ENCODE peak calls at places on chromosomes 5 and 9, in six cellular contexts. B is H9, E is H1, R is IMR-90, J is mesendoderm, W is mesenchymal stem cell. Q is an unnamed sample.

GRCh38 chr9:27437652-27438373 is 86.3 kb upstream of the IFNK start:
- DNase-seq in R (no peak), B (no peak), E (no peak), J (no peak), W (no peak), Q (no peak)

GRCh38 chr9:124349675-124350484 is 65.4 kb downstream of the PSMB7 start:
- DNase-seq in B (no peak), R (no peak), E (no peak), J (no peak), W (no peak), Q (no peak)

GRCh38 chr9:2727966-2728613 is 10.8 kb downstream of the KCNV2 start:
- DNase-seq in W (peak; percentile 80), R (peak; percentile 71), E (no peak), J (peak; percentile 81), B (no peak), Q (no peak)

GRCh38 chr5:55633574-55634203 is 78.4 kb downstream of the SLC38A9 start:
- DNase-seq in E (no peak), W (peak; percentile 36), B (no peak), R (peak; percentile 55), J (no peak), Q (no peak)

GRCh38 chr9:114387678-114388431 is at the start of gene AKNA:
- DNase-seq in W (peak; percentile 93), E (peak; percentile 71), B (peak; percentile 85), R (peak; percentile 79), J (peak; percentile 90), Q (peak; percentile 51)

GRCh38 chr5:173496129-173496882 is 120.1 kb downstream of the BOD1 start:
- DNase-seq in W (peak; percentile 59), J (no peak), R (peak; percentile 63), B (peak; percentile 8), E (peak; percentile 24), Q (no peak)

GRCh38 chr9:129111762-129112151 is 542 bp downstream of the PTPA start:
- DNase-seq in J (peak; percentile 45), W (peak; percentile 62), E (no peak), B (peak; percentile 51), R (peak; percentile 45), Q (no peak)

GRCh38 chr5:132498152-132498551 is 7.6 kb upstream of the IRF1 start:
- DNase-seq in W (peak; percentile 93), B (no peak), J (peak; percentile 5), R (peak; percentile 75), E (peak; percentile 38), Q (no peak)

GRCh38 chr5:132274050-132274869 is 16.8 kb downstream of the PDLIM4 start:
- DNase-seq in E (no peak), W (no peak), J (no peak), B (peak; percentile 41), R (no peak), Q (no peak)

GRCh38 chr5:82793808-82794419 is 283.3 kb downstream of the TMEM167A start:
- DNase-seq in W (peak; percentile 25), J (peak; percentile 76), R (peak; percentile 20), B (peak; percentile 44), E (peak; percentile 84), Q (peak; percentile 21)

GRCh38 chr5:178642351-178642909 is 15.6 kb upstream of the CLK4 start:
- DNase-seq in W (peak; percentile 90), B (no peak), R (peak; percentile 79), J (no peak), E (no peak), Q (no peak)

GRCh38 chr9:94889627-94890026 is 163.1 kb downstream of the AOPEP start:
- DNase-seq in J (no peak), B (no peak), E (no peak), R (no peak), W (no peak), Q (no peak)

GRCh38 chr9:130660683-130661460 is 3.5 kb upstream of the PRDM12 start:
- DNase-seq in J (peak; percentile 32), R (no peak), B (peak; percentile 65), E (peak; percentile 75), W (peak; percentile 22), Q (no peak)

GRCh38 chr5:86329318-86329717 is 288.4 kb upstream of the COX7C start:
- DNase-seq in W (no peak), B (no peak), E (no peak), R (no peak), J (no peak), Q (no peak)

GRCh38 chr5:2522372-2522771 is 229.1 kb downstream of the IRX2 start:
- DNase-seq in J (no peak), W (no peak), E (no peak), R (no peak), B (no peak), Q (no peak)

GRCh38 chr5:111968459-111968858 is 211.5 kb upstream of the NREP start:
- DNase-seq in W (peak; percentile 18), B (no peak), J (no peak), E (no peak), R (peak; percentile 36), Q (no peak)

GRCh38 chr9:127979333-127980055 is 1.3 kb downstream of the EEIG1 start:
- DNase-seq in B (peak; percentile 77), J (peak; percentile 83), W (peak; percentile 68), E (peak; percentile 77), R (peak; percentile 29), Q (no peak)

GRCh38 chr5:171149333-171149732 is 159.7 kb upstream of the TLX3 start:
- DNase-seq in R (no peak), W (peak; percentile 27), B (no peak), E (no peak), J (no peak), Q (no peak)

GRCh38 chr9:22244141-22245011 is 202.2 kb upstream of the DMRTA1 start:
- DNase-seq in R (peak; percentile 63), B (peak; percentile 55), E (no peak), W (peak; percentile 80), J (peak; percentile 69), Q (no peak)

GRCh38 chr9:91197232-91198181 is 164.2 kb downstream of the AUH start:
- DNase-seq in R (peak; percentile 98), W (peak; percentile 96), J (peak; percentile 37), E (no peak), B (no peak), Q (no peak)

GRCh38 chr5:163916376-163916775 is 411.0 kb downstream of the MAT2B start:
- DNase-seq in B (no peak), E (no peak), J (no peak), R (peak; percentile 8), W (peak; percentile 62), Q (no peak)

GRCh38 chr9:34563262-34563661 is 26.3 kb downstream of the CNTFR start:
- DNase-seq in E (no peak), R (no peak), B (no peak), W (no peak), J (no peak), Q (no peak)
- H2BK15ac ChIP-seq in E (no peak overlapping the region), R (no peak overlapping the region), B (no peak overlapping the region), W (peak overlapping the region; percentile 32), J (no peak overlapping the region), Q (no peak overlapping the region)

GRCh38 chr5:63400079-63400478 is 562.2 kb downstream of the HTR1A start:
- DNase-seq in E (no peak), R (no peak), B (no peak), J (no peak), W (no peak), Q (no peak)
- H2BK15ac ChIP-seq in E (no peak overlapping the region), R (no peak overlapping the region), B (no peak overlapping the region), J (no peak overlapping the region), W (no peak overlapping the region), Q (no peak overlapping the region)

GRCh38 chr5:19240150-19240549 is 747.9 kb downstream of the CDH18 start:
- DNase-seq in B (no peak), R (no peak), J (peak; percentile 51), W (peak; percentile 63), E (no peak), Q (no peak)
- H2BK15ac ChIP-seq in B (no peak overlapping the region), R (no peak overlapping the region), J (no peak overlapping the region), W (no peak overlapping the region), E (no peak overlapping the region), Q (no peak overlapping the region)

GRCh38 chr5:68139601-68140441 is 75.7 kb upstream of the PIK3R1 start:
- DNase-seq in J (peak; percentile 60), R (peak; percentile 17), E (no peak), B (no peak), W (peak; percentile 18), Q (no peak)
- H2BK15ac ChIP-seq in J (no peak overlapping the region), R (no peak overlapping the region), E (no peak overlapping the region), B (no peak overlapping the region), W (no peak overlapping the region), Q (no peak overlapping the region)

DNA sequence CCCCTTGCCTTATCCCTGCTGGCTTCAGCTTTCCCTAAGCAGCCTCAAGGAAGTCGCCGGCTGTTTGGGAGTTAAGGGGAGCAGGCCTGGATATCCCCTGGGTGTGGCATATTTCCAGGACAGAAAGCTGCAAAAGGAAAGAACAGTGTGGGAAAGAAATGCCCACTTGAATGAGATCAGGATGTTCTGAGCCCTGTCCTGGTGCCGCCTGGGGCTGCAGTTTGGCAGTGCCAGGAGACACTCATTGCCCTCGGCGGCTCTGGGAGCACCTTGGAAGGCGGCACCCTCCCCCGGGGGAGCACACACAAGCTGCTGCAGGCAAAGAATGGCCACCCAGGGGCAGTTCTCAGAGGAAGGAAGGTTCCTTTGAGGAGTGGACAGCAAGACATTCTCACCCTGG is 305.3 kb downstream of the NTRK2 start:
- DNase-seq in W (no peak), B (no peak), E (no peak), R (no peak), J (no peak), Q (no peak)
- H2BK15ac ChIP-seq in W (no peak overlapping the region), B (no peak overlapping the region), E (no peak overlapping the region), R (no peak overlapping the region), J (no peak overlapping the region), Q (no peak overlapping the region)

DNA sequence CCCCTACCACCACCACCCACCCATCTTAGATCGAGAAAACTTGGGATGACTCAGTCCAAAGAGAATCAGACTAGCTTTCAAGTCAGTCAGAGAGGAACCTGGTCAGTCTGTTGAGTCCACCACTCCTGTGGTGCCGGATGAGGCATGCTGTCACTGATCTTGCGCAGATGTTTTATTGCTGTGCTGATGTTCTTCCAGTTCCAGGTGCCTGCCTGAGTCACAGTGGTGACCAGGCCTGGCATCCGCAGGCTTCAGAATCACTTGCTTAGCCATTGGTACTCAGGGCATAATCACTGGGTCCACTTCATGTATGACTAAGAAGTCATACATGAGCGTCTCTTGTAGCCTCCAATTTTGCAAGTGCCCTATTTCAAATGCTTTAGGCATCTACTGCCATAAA is 114.1 kb downstream of the MUSK start:
- DNase-seq in R (peak; percentile 18), B (no peak), J (no peak), W (no peak), E (no peak), Q (no peak)
- H2BK15ac ChIP-seq in R (peak overlapping the region; percentile 9), B (no peak overlapping the region), J (no peak overlapping the region), W (no peak overlapping the region), E (no peak overlapping the region), Q (no peak overlapping the region)

DNA sequence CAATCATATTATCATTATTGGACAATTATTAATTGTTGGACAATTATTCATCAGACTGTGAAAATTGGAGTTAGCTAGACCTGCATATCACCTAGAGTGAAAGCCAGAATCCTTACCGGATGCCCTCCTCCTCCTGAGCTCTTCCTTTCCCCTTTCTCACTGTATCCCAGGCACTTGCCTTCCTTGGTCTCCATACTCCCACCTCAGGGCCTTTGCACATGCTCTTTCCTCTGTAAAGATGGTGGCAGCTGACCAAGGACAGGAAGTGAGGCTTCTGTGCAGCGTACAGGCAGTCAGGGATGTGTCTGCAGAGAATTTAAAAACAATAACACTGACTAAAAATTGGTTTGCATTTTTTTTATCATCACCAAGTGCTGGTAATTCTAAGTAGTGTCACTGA is 15.5 kb upstream of the FAM193B start:
- DNase-seq in E (no peak), R (no peak), J (no peak), B (no peak), W (no peak), Q (no peak)
- H2BK15ac ChIP-seq in E (no peak overlapping the region), R (no peak overlapping the region), J (no peak overlapping the region), B (no peak overlapping the region), W (no peak overlapping the region), Q (no peak overlapping the region)

Q was measured in neuronal stem cell.